ENCODE peak calls at places on chromosomes 2 and 18, in ten cellular contexts. X is neuronal stem cell, A is neural progenitor cell, D is MM.1S, O is IMR-90, L is astrocyte, T is K562, Z is mesendoderm, I is fibroblast of lung, M is adipocyte. G is an unnamed sample.

GRCh38 chr18:56823986-56824385 is 172.8 kb downstream of the WDR7 start:
- DNase-seq in Z (peak; percentile 18), I (no peak), M (no peak), D (no peak), L (no peak), X (no peak), O (no peak), A (no peak), T (no peak), G (no peak)

GRCh38 chr2:113138428-113139322 is 11.3 kb downstream of the IL1RN start:
- DNase-seq in O (peak; percentile 66), I (peak; percentile 80), T (peak; percentile 83), X (peak; percentile 79), M (peak; percentile 90), D (peak; percentile 85), L (no peak), A (peak; percentile 73), Z (peak; percentile 76), G (no peak)

GRCh38 chr2:10141736-10142639 is 19.4 kb downstream of the RRM2 start:
- DNase-seq in Z (peak; percentile 48), T (peak; percentile 29), D (no peak), L (no peak), A (peak; percentile 60), I (no peak), M (peak; percentile 36), X (no peak), O (no peak), G (no peak)

GRCh38 chr18:54090856-54091255 is 133.6 kb downstream of the MBD2 start:
- DNase-seq in L (peak; percentile 33), O (no peak), D (no peak), X (no peak), A (no peak), I (no peak), M (no peak), Z (no peak), T (no peak), G (no peak)

GRCh38 chr2:169462896-169463695 is 16.2 kb upstream of the BBS5 start:
- DNase-seq in I (peak; percentile 90), L (peak; percentile 89), A (no peak), X (no peak), Z (no peak), O (peak; percentile 89), D (no peak), T (no peak), M (peak; percentile 92), G (no peak)

GRCh38 chr2:31886700-31887099 is 124.1 kb downstream of the MEMO1 start:
- DNase-seq in I (no peak), L (no peak), X (peak; percentile 3), Z (peak; percentile 79), O (no peak), M (no peak), T (peak; percentile 44), D (no peak), A (peak; percentile 57), G (no peak)

GRCh38 chr18:9782073-9782857 is 74.2 kb downstream of the RAB31 start:
- DNase-seq in X (no peak), D (no peak), I (peak; percentile 96), Z (peak; percentile 69), O (peak; percentile 96), L (peak; percentile 96), A (no peak), T (no peak), M (peak; percentile 72), G (no peak)

GRCh38 chr18:59927246-59927825 is 27.5 kb downstream of the PMAIP1 start:
- DNase-seq in T (peak; percentile 32), I (no peak), L (peak; percentile 77), A (no peak), O (peak; percentile 66), Z (no peak), M (no peak), D (no peak), X (no peak), G (no peak)

GRCh38 chr18:42561521-42561920 is 554.0 kb downstream of the RIT2 start:
- DNase-seq in T (no peak), I (no peak), A (no peak), D (no peak), M (no peak), O (no peak), L (no peak), Z (peak; percentile 80), X (no peak), G (no peak)

GRCh38 chr2:68505603-68506159 is 38.3 kb downstream of the APLF start:
- DNase-seq in X (no peak), D (no peak), O (no peak), I (no peak), M (no peak), A (no peak), T (no peak), L (no peak), Z (no peak), G (no peak)

GRCh38 chr18:21489119-21489750 is 111.3 kb downstream of the ESCO1 start:
- DNase-seq in X (peak; percentile 30), O (peak; percentile 66), L (peak; percentile 12), Z (peak; percentile 67), A (peak; percentile 61), D (peak; percentile 41), M (peak; percentile 63), T (peak; percentile 78), I (peak; percentile 72), G (no peak)

GRCh38 chr18:48825101-48825745 is 125.5 kb downstream of the SMAD7 start:
- DNase-seq in T (no peak), D (no peak), I (no peak), O (peak; percentile 54), M (peak; percentile 82), Z (no peak), X (no peak), A (no peak), L (peak; percentile 61), G (peak; percentile 58)

GRCh38 chr2:167013227-167013626 is 124.9 kb downstream of the XIRP2 start:
- DNase-seq in L (peak; percentile 52), O (peak; percentile 73), X (no peak), I (peak; percentile 51), D (no peak), T (no peak), M (no peak), Z (no peak), A (no peak), G (no peak)

GRCh38 chr2:109355192-109355843 is 226.3 kb downstream of the SH3RF3 start:
- DNase-seq in M (no peak), A (no peak), Z (no peak), X (no peak), D (peak; percentile 59), L (no peak), I (no peak), O (no peak), T (no peak), G (no peak)

DNA sequence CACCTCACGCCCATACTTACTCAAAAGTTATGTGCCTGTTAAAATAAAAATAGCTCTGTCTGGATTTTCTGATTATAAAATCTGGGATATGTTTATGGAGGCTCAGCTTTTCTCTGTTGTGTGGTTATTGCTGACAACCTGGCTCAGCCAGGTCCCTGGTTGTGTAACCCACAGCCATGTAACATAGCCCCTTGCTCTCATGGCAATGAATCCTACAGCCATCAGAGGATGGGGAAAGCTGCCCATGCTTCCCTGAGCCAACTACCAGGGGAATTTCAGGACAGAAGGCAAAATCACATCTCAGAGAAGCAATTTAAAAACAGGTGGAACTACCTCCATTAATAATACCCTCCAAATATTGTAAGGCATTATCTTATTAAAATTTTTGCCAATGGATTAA is 29.7 kb downstream of the ST8SIA5 start:
- DNase-seq in O (no peak), Z (no peak), T (no peak), D (no peak), X (no peak), I (no peak), A (no peak), M (no peak), L (no peak), G (no peak)
- H3K4me1 ChIP-seq in O (no peaks in the 10 kb centered on the region), Z (no peaks in the 10 kb centered on the region), T (no peaks in the 10 kb centered on the region), D (no peaks in the 10 kb centered on the region), X (no peaks in the 10 kb centered on the region), I (no peaks in the 10 kb centered on the region), A (no peaks in the 10 kb centered on the region), M (no peaks in the 10 kb centered on the region), L (no peaks in the 10 kb centered on the region), G (no peaks in the 10 kb centered on the region)

DNA sequence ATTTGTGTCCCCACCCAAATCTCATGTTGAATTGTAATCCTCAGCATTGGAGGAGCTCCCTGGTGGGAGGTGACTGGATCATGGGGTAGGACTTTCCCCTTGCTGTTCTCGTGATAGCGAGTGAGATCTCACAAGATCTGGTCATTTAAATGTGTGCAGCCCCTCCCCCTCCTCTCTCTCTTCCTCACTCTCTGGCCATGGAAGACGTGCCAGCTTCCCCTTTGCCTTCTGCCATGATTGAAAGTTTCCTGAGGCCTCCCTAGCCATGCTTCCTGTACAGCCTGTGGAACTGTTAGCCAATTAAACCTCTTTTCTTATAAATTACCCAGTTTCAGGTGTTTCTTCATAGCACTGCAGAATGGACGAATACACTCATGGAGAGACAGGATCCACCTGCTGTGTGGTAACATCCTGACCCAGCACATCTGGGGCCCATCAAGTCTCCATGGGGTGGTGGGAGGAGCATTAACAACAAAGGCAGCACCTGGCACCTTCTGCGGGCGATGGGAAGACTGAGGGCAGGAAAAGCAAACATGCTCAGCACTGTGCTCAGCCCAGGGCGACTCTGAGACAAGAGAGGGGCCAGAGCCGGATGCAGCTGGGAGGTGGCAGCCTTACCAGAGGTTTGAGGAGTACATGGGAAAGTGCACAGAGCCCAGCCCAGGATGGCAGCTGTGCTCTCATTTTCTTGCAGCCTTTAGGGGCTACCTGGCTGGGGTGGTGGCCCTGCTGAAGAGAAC is 16.2 kb upstream of the ALPP start:
- DNase-seq in Z (no peak), L (no peak), D (peak; percentile 89), X (no peak), M (no peak), O (no peak), I (no peak), T (no peak), A (no peak), G (no peak)
- H3K9ac ChIP-seq in Z (no peak overlapping the region), L (no peak overlapping the region), D (no peak overlapping the region), X (no peak overlapping the region), M (no peak overlapping the region), O (no peak overlapping the region), I (no peak overlapping the region), T (no peak overlapping the region), A (no peak overlapping the region), G (no peak overlapping the region)

DNA sequence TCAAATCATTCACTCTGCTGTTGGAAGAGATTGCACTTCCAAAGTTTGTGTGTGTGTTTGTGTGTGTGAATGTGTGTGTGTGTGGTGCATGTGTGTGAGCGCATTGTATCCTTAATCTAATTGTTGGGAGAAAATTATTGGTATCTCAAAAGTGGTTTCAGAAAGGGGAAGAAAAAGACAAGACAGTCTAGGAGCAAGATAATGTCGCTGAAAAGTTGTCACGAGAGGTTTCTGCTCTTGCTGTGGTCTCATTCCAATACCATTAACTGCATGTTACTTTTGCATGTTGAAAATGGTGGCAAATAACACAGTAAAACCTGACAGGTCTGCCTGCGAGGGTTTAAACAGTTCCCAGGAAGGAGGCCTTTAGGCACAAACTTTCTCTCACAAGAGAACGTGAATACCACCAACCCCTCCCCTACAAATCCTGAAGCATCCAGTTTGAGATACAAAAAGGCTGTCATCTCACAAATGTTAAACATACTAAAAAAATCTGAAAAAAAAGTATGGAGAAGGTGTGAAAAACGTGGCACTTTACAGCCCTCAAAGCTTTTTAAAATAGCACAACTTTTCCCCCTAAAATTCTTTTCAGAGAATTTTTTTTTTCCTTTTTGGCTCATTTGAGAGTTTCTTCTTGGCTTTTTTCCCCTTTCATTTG is 10.2 kb downstream of the ZEB2 start:
- DNase-seq in A (no peak), X (no peak), D (no peak), O (no peak), I (peak; percentile 61), Z (peak; percentile 55), L (no peak), T (peak; percentile 41), M (no peak), G (no peak)
- H3K4me1 ChIP-seq in A (peaks cover 98% of the 10 kb centered on the region), X (peaks cover 92% of the 10 kb centered on the region), D (no peaks in the 10 kb centered on the region), O (peaks cover 34% of the 10 kb centered on the region), I (peaks cover 24% of the 10 kb centered on the region), Z (peaks cover 18% of the 10 kb centered on the region), L (peaks cover 51% of the 10 kb centered on the region), T (peaks cover 89% of the 10 kb centered on the region), M (peaks cover 95% of the 10 kb centered on the region), G (peaks cover 13% of the 10 kb centered on the region)

GRCh38 chr2:221895366-221896121 is 323.4 kb upstream of the EPHA4 start:
- DNase-seq in Z (no peak), D (no peak), T (no peak), I (peak; percentile 6), O (peak; percentile 4), X (no peak), M (no peak), L (peak; percentile 60), A (no peak), G (peak; percentile 54)
- H3K9ac ChIP-seq in Z (no peak overlapping the region), D (no peak overlapping the region), T (no peak overlapping the region), I (no peak overlapping the region), O (no peak overlapping the region), X (no peak overlapping the region), M (peak overlapping the region; percentile 81), L (no peak overlapping the region), A (no peak overlapping the region), G (no peak overlapping the region)

G was measured in kidney.